ENCODE peak calls at places on chromosomes 2 and 18, in nine cellular contexts. N is head of caudate nucleus; S is T-helper 1 cell; B is D341Med; V is MCF 10A; M is Calu3; Y is M059J; K is cardiac muscle cell; G is activated CD4-positive, alpha-beta memory T cell treated with anti-CD3 and anti-CD28 coated beads for 36 hours. O is an unnamed sample.

GRCh38 chr2:10447300-10448207 is 573 bp downstream of the ODC1 start:
- DNase-seq in Y (peak), K (peak), N (peak), V (peak), B (peak), G (peak), S (no peak), M (no peak), O (peak)

GRCh38 chr2:8569332-8569930 is 112.4 kb upstream of the ID2 start:
- DNase-seq in M (no peak), G (no peak), K (no peak), B (no peak), N (no peak), V (no peak), S (no peak), Y (no peak), O (peak)

GRCh38 chr18:32998285-32998684 is 225.5 kb upstream of the KLHL14 start:
- DNase-seq in N (no peak), S (no peak), Y (no peak), M (no peak), K (no peak), B (no peak), G (no peak), V (no peak), O (no peak)

GRCh38 chr18:59514193-59514592 is 155.1 kb upstream of the LMAN1 start:
- DNase-seq in S (no peak), Y (peak), K (peak), N (no peak), V (no peak), B (no peak), G (no peak), M (no peak), O (peak)

GRCh38 chr2:240911641-240912265 is 5.6 kb downstream of the CROCC2 start:
- DNase-seq in V (peak), S (no peak), Y (peak), G (no peak), M (no peak), N (no peak), K (peak), B (no peak), O (no peak)

GRCh38 chr2:165313448-165313847 is 74.2 kb downstream of the SCN2A start:
- DNase-seq in N (no peak), S (no peak), K (no peak), M (no peak), V (no peak), G (no peak), B (no peak), Y (no peak), O (no peak)

GRCh38 chr2:240881913-240882312 is 13.3 kb downstream of the AGXT start:
- DNase-seq in M (no peak), G (no peak), B (no peak), N (no peak), Y (no peak), S (no peak), V (no peak), K (no peak), O (no peak)

GRCh38 chr2:199975297-199975895 is 20.0 kb downstream of the MAIP1 start:
- DNase-seq in Y (no peak), B (no peak), N (no peak), V (peak), M (no peak), K (peak), S (no peak), G (no peak), O (no peak)

GRCh38 chr2:55169359-55169758 is 62.7 kb downstream of the CLHC1 start:
- DNase-seq in V (no peak), Y (no peak), K (no peak), M (no peak), G (no peak), B (no peak), N (no peak), S (no peak), O (no peak)

GRCh38 chr2:237279012-237279768 is 134.8 kb downstream of the COL6A3 start:
- DNase-seq in M (no peak), S (no peak), V (no peak), G (no peak), N (no peak), K (no peak), B (no peak), Y (no peak), O (no peak)

GRCh38 chr2:197209742-197210408 is 100.7 kb downstream of the ANKRD44 start:
- DNase-seq in Y (peak), G (peak), V (no peak), M (peak), N (no peak), B (no peak), S (peak), K (peak), O (no peak)